ENCODE peak calls at places on chromosomes 4 and X, in seven cellular contexts. One of them, this sample, is unnamed.

GRCh38 chr4:133808151-133808550 is 393.4 kb downstream of the PABPC4L start:
- DNase-seq in NCI-H82: no peak
- DNase-seq in ELR: peak
- DNase-seq in hippocampal formation: no peak
- DNase-seq in C1 segment of cervical spinal cord: no peak
- DNase-seq in ACHN: no peak
- DNase-seq in ELF-1: no peak
- DNase-seq in this sample: no peak

GRCh38 chr4:6339818-6340445 is 70.3 kb downstream of the WFS1 start:
- DNase-seq in ACHN: no peak
- DNase-seq in ELR: no peak
- DNase-seq in C1 segment of cervical spinal cord: no peak
- DNase-seq in ELF-1: no peak
- DNase-seq in hippocampal formation: no peak
- DNase-seq in NCI-H82: no peak
- DNase-seq in this sample: no peak

GRCh38 chrX:100447563-100448397 is 37.7 kb upstream of the PCDH19 start:
- DNase-seq in C1 segment of cervical spinal cord: peak
- DNase-seq in NCI-H82: peak
- DNase-seq in ELF-1: peak
- DNase-seq in ELR: peak
- DNase-seq in hippocampal formation: no peak
- DNase-seq in ACHN: peak
- DNase-seq in this sample: no peak

GRCh38 chr4:169677150-169677732 is 56.9 kb downstream of the CLCN3 start:
- DNase-seq in C1 segment of cervical spinal cord: no peak
- DNase-seq in NCI-H82: peak
- DNase-seq in hippocampal formation: no peak
- DNase-seq in ELR: no peak
- DNase-seq in ACHN: no peak
- DNase-seq in ELF-1: no peak
- DNase-seq in this sample: no peak

GRCh38 chr4:189136462-189136861 is 804.2 kb upstream of the FRG1 start:
- DNase-seq in NCI-H82: no peak
- DNase-seq in ACHN: no peak
- DNase-seq in hippocampal formation: no peak
- DNase-seq in ELR: no peak
- DNase-seq in C1 segment of cervical spinal cord: no peak
- DNase-seq in ELF-1: no peak
- DNase-seq in this sample: no peak

GRCh38 chrX:105972690-105973386 is 65.7 kb downstream of the SERPINA7 start:
- DNase-seq in NCI-H82: no peak
- DNase-seq in ELF-1: no peak
- DNase-seq in C1 segment of cervical spinal cord: no peak
- DNase-seq in hippocampal formation: no peak
- DNase-seq in ACHN: peak
- DNase-seq in ELR: no peak
- DNase-seq in this sample: no peak

GRCh38 chr4:53436251-53436650 is 58.8 kb downstream of the FIP1L1 start:
- DNase-seq in hippocampal formation: no peak
- DNase-seq in NCI-H82: no peak
- DNase-seq in ELF-1: no peak
- DNase-seq in C1 segment of cervical spinal cord: no peak
- DNase-seq in ACHN: no peak
- DNase-seq in ELR: no peak
- DNase-seq in this sample: no peak

GRCh38 chrX:41332408-41332987 is 1.5 kb upstream of the DDX3X start:
- DNase-seq in NCI-H82: peak
- DNase-seq in ELF-1: no peak
- DNase-seq in ELR: peak
- DNase-seq in C1 segment of cervical spinal cord: peak
- DNase-seq in ACHN: no peak
- DNase-seq in hippocampal formation: peak
- DNase-seq in this sample: no peak

GRCh38 chrX:110317079-110317819 is 636 bp downstream of the AMMECR1 start:
- DNase-seq in C1 segment of cervical spinal cord: peak
- DNase-seq in ELF-1: peak
- DNase-seq in ELR: peak
- DNase-seq in hippocampal formation: peak
- DNase-seq in ACHN: peak
- DNase-seq in NCI-H82: peak
- DNase-seq in this sample: peak

GRCh38 chrX:39652336-39652735 is 445.4 kb downstream of the BCOR start:
- DNase-seq in hippocampal formation: peak
- DNase-seq in ELF-1: peak
- DNase-seq in C1 segment of cervical spinal cord: no peak
- DNase-seq in ACHN: no peak
- DNase-seq in NCI-H82: peak
- DNase-seq in ELR: peak
- DNase-seq in this sample: no peak

GRCh38 chr4:3270141-3270611 is 21.2 kb downstream of the MSANTD1 start:
- DNase-seq in ACHN: no peak
- DNase-seq in NCI-H82: no peak
- DNase-seq in hippocampal formation: peak
- DNase-seq in C1 segment of cervical spinal cord: no peak
- DNase-seq in ELR: no peak
- DNase-seq in ELF-1: no peak
- DNase-seq in this sample: no peak

GRCh38 chrX:123121241-123121640 is 62.8 kb upstream of the GRIA3 start:
- DNase-seq in hippocampal formation: no peak
- DNase-seq in ELR: no peak
- DNase-seq in ACHN: no peak
- DNase-seq in ELF-1: no peak
- DNase-seq in NCI-H82: no peak
- DNase-seq in C1 segment of cervical spinal cord: no peak
- DNase-seq in this sample: no peak